ENCODE peak calls at places on chromosomes 3 and 15, in nine cellular contexts. H, I, W, Q, D, C, B, A and O are unnamed samples.
A peak's percentile ranks its signal among the peaks of the same experiment; 100 is the strongest.

GRCh38 chr15:29685156-29686078 is 136.9 kb downstream of the TJP1 start:
- DNase-seq in C (no peak), H (no peak), I (no peak), W (no peak), Q (peak; percentile 33), D (no peak), B (no peak), A (no peak), O (no peak)

GRCh38 chr15:61768131-61768530 is 292.1 kb downstream of the VPS13C start:
- DNase-seq in A (no peak), B (no peak), W (no peak), Q (no peak), I (no peak), H (no peak), D (no peak), C (no peak), O (no peak)

GRCh38 chr3:153429821-153430220 is 267.8 kb downstream of the RAP2B start:
- DNase-seq in A (no peak), I (no peak), W (no peak), D (no peak), H (no peak), Q (no peak), B (no peak), C (no peak), O (no peak)

GRCh38 chr3:159856496-159857098 is 132.0 kb upstream of the IL12A start:
- DNase-seq in I (peak; percentile 32), Q (no peak), A (no peak), W (no peak), B (no peak), C (peak; percentile 86), D (no peak), H (no peak), O (no peak)

GRCh38 chr15:39699531-39700110 is 83.0 kb downstream of the FSIP1 start:
- DNase-seq in Q (no peak), W (no peak), H (no peak), B (no peak), C (no peak), I (no peak), D (no peak), A (no peak), O (no peak)

GRCh38 chr3:125585595-125586223 is 9.6 kb downstream of the OSBPL11 start:
- DNase-seq in I (peak; percentile 66), A (peak; percentile 56), D (peak; percentile 17), H (no peak), C (no peak), W (peak; percentile 73), Q (peak; percentile 61), B (peak; percentile 16), O (peak; percentile 55)

GRCh38 chr15:55555089-55555488 is 33.1 kb downstream of the PYGO1 start:
- DNase-seq in C (no peak), I (no peak), A (no peak), B (no peak), D (no peak), H (no peak), W (no peak), Q (no peak), O (no peak)

GRCh38 chr15:43872416-43873020 is 45.7 kb downstream of the WDR76 start:
- DNase-seq in D (no peak), I (peak; percentile 63), A (peak; percentile 57), B (no peak), H (no peak), W (peak; percentile 79), C (no peak), Q (peak; percentile 76), O (peak; percentile 55)